ENCODE peak calls at places on chromosomes 13 and 19, in five cellular contexts. One of them, this sample, is unnamed.
A peak's percentile ranks its signal among the peaks of the same experiment; 100 is the strongest.

GRCh38 chr13:37878921-37879320 is 9.3 kb upstream of the TRPC4 start:
- DNase-seq in left ventricle myocardium inferior: no peak
- DNase-seq in endothelial cell: no peak
- DNase-seq in ascending aorta: no peak
- DNase-seq in upper lobe of right lung: no peak
- DNase-seq in this sample: no peak

GRCh38 chr13:110005563-110005962 is 219.2 kb upstream of the IRS2 start:
- DNase-seq in left ventricle myocardium inferior: no peak
- DNase-seq in endothelial cell: no peak
- DNase-seq in ascending aorta: no peak
- DNase-seq in upper lobe of right lung: no peak
- DNase-seq in this sample: no peak

GRCh38 chr19:31330761-31331160 is 18.5 kb downstream of the TSHZ3 start:
- DNase-seq in left ventricle myocardium inferior: no peak
- DNase-seq in endothelial cell: no peak
- DNase-seq in ascending aorta: no peak
- DNase-seq in upper lobe of right lung: no peak
- DNase-seq in this sample: no peak

GRCh38 chr19:36089847-36090246 is 21.1 kb upstream of the OVOL3 start:
- DNase-seq in left ventricle myocardium inferior: no peak
- DNase-seq in endothelial cell: no peak
- DNase-seq in ascending aorta: no peak
- DNase-seq in upper lobe of right lung: no peak
- DNase-seq in this sample: no peak

GRCh38 chr19:43651758-43652545 is 12.3 kb upstream of the CADM4 start:
- DNase-seq in left ventricle myocardium inferior: no peak
- DNase-seq in endothelial cell: peak; percentile 71
- DNase-seq in ascending aorta: no peak
- DNase-seq in upper lobe of right lung: no peak
- DNase-seq in this sample: no peak

GRCh38 chr13:48680756-48681392 is 27.1 kb downstream of the CYSLTR2 start:
- DNase-seq in left ventricle myocardium inferior: no peak
- DNase-seq in endothelial cell: no peak
- DNase-seq in ascending aorta: no peak
- DNase-seq in upper lobe of right lung: no peak
- DNase-seq in this sample: no peak

GRCh38 chr19:45492627-45493470 is 4.0 kb downstream of the RTN2 start:
- DNase-seq in left ventricle myocardium inferior: peak; percentile 63
- DNase-seq in endothelial cell: peak; percentile 47
- DNase-seq in ascending aorta: no peak
- DNase-seq in upper lobe of right lung: peak; percentile 72
- DNase-seq in this sample: no peak

GRCh38 chr19:16541526-16542044 is 652 bp downstream of the CHERP start:
- DNase-seq in left ventricle myocardium inferior: no peak
- DNase-seq in endothelial cell: peak; percentile 38
- DNase-seq in ascending aorta: no peak
- DNase-seq in upper lobe of right lung: no peak
- DNase-seq in this sample: no peak

GRCh38 chr13:43657485-43657884 is 129.3 kb downstream of the ENOX1 start:
- DNase-seq in left ventricle myocardium inferior: no peak
- DNase-seq in endothelial cell: no peak
- DNase-seq in ascending aorta: no peak
- DNase-seq in upper lobe of right lung: no peak
- DNase-seq in this sample: no peak

GRCh38 chr13:94849254-94849653 is 136.9 kb upstream of the SOX21 start:
- DNase-seq in left ventricle myocardium inferior: no peak
- DNase-seq in endothelial cell: no peak
- DNase-seq in ascending aorta: no peak
- DNase-seq in upper lobe of right lung: no peak
- DNase-seq in this sample: no peak

GRCh38 chr19:17311455-17312248 is 2.3 kb downstream of the DDA1 start:
- DNase-seq in left ventricle myocardium inferior: no peak
- DNase-seq in endothelial cell: no peak
- DNase-seq in ascending aorta: no peak
- DNase-seq in upper lobe of right lung: no peak
- DNase-seq in this sample: no peak

GRCh38 chr19:49997709-49998108 is 27.5 kb downstream of the VRK3 start:
- DNase-seq in left ventricle myocardium inferior: no peak
- DNase-seq in endothelial cell: peak; percentile 19
- DNase-seq in ascending aorta: no peak
- DNase-seq in upper lobe of right lung: no peak
- DNase-seq in this sample: no peak

GRCh38 chr19:5321851-5322681 is 18.5 kb downstream of the PTPRS start:
- DNase-seq in left ventricle myocardium inferior: no peak
- DNase-seq in endothelial cell: no peak
- DNase-seq in ascending aorta: no peak
- DNase-seq in upper lobe of right lung: no peak
- DNase-seq in this sample: no peak

GRCh38 chr19:40219721-40220276 is 1.6 kb upstream of the TTC9B start:
- DNase-seq in left ventricle myocardium inferior: no peak
- DNase-seq in endothelial cell: no peak
- DNase-seq in ascending aorta: no peak
- DNase-seq in upper lobe of right lung: no peak
- DNase-seq in this sample: no peak

GRCh38 chr13:109968876-109969577 is 182.6 kb upstream of the IRS2 start:
- DNase-seq in left ventricle myocardium inferior: peak; percentile 86
- DNase-seq in endothelial cell: no peak
- DNase-seq in ascending aorta: no peak
- DNase-seq in upper lobe of right lung: no peak
- DNase-seq in this sample: no peak

GRCh38 chr13:101919541-101920306 is 467.2 kb downstream of the ITGBL1 start:
- DNase-seq in left ventricle myocardium inferior: peak; percentile 27
- DNase-seq in endothelial cell: peak; percentile 79
- DNase-seq in ascending aorta: no peak
- DNase-seq in upper lobe of right lung: no peak
- DNase-seq in this sample: no peak

GRCh38 chr13:33272531-33273124 is 12.9 kb downstream of the STARD13 start:
- DNase-seq in left ventricle myocardium inferior: no peak
- DNase-seq in endothelial cell: no peak
- DNase-seq in ascending aorta: no peak
- DNase-seq in upper lobe of right lung: no peak
- DNase-seq in this sample: no peak

GRCh38 chr13:79741006-79741405 is 260.1 kb downstream of the NDFIP2 start:
- DNase-seq in left ventricle myocardium inferior: no peak
- DNase-seq in endothelial cell: no peak
- DNase-seq in ascending aorta: no peak
- DNase-seq in upper lobe of right lung: no peak
- DNase-seq in this sample: no peak

GRCh38 chr19:18425515-18426415 is 6.6 kb downstream of the SSBP4 start:
- DNase-seq in left ventricle myocardium inferior: peak; percentile 78
- DNase-seq in endothelial cell: no peak
- DNase-seq in ascending aorta: peak; percentile 90
- DNase-seq in upper lobe of right lung: no peak
- DNase-seq in this sample: no peak

GRCh38 chr19:34172661-34173144 is 399 bp downstream of the LSM14A start:
- DNase-seq in left ventricle myocardium inferior: peak; percentile 31
- DNase-seq in endothelial cell: peak; percentile 36
- DNase-seq in ascending aorta: no peak
- DNase-seq in upper lobe of right lung: no peak
- DNase-seq in this sample: no peak

GRCh38 chr13:30331331-30331771 is 24.0 kb upstream of the KATNAL1 start:
- DNase-seq in left ventricle myocardium inferior: peak; percentile 22
- DNase-seq in endothelial cell: no peak
- DNase-seq in ascending aorta: peak; percentile 68
- DNase-seq in upper lobe of right lung: no peak
- DNase-seq in this sample: no peak

GRCh38 chr19:36573948-36574726 is 1.0 kb upstream of the ZNF529 start:
- DNase-seq in left ventricle myocardium inferior: no peak
- DNase-seq in endothelial cell: no peak
- DNase-seq in ascending aorta: no peak
- DNase-seq in upper lobe of right lung: no peak
- DNase-seq in this sample: no peak

GRCh38 chr13:59677966-59678814 is 485.5 kb downstream of the DIAPH3 start:
- DNase-seq in left ventricle myocardium inferior: no peak
- DNase-seq in endothelial cell: peak; percentile 35
- DNase-seq in ascending aorta: no peak
- DNase-seq in upper lobe of right lung: no peak
- DNase-seq in this sample: no peak

GRCh38 chr19:38141108-38141507 is 82.9 kb downstream of the DPF1 start:
- DNase-seq in left ventricle myocardium inferior: no peak
- DNase-seq in endothelial cell: no peak
- DNase-seq in ascending aorta: no peak
- DNase-seq in upper lobe of right lung: no peak
- DNase-seq in this sample: no peak

GRCh38 chr19:9936151-9937000 is at the start of gene OLFM2:
- DNase-seq in left ventricle myocardium inferior: peak; percentile 34
- DNase-seq in endothelial cell: peak; percentile 40
- DNase-seq in ascending aorta: no peak
- DNase-seq in upper lobe of right lung: no peak
- DNase-seq in this sample: no peak

DNA sequence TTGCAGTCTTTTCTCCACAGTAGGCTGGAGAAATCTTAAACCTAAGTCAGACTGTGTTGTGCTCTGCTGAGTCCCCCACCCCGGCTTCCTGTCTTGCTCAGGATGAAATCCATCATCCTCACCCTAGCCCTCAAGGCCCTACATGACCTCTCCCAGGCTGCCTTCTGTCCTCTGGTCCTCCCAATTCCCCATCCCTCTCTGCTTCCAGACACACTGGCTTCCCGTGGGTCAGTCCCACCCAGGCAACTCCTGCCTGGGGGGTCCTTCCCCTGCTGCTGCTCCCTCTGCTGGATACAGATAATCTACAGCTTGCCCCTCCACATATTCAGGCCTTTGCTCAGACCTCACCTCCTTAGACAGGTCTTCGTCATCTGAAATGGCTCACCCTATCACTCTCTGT is 18.4 kb upstream of the CBY2 start:
- DNase-seq in left ventricle myocardium inferior: no peak
- DNase-seq in endothelial cell: no peak
- DNase-seq in ascending aorta: no peak
- DNase-seq in upper lobe of right lung: no peak
- DNase-seq in this sample: no peak
- TF ChIP-seq CTCF in left ventricle myocardium inferior: no peak
- TF ChIP-seq CTCF in endothelial cell: no peak
- TF ChIP-seq CTCF in ascending aorta: no peak
- TF ChIP-seq CTCF in upper lobe of right lung: no peak
- TF ChIP-seq CTCF in this sample: peak; percentile 53

DNA sequence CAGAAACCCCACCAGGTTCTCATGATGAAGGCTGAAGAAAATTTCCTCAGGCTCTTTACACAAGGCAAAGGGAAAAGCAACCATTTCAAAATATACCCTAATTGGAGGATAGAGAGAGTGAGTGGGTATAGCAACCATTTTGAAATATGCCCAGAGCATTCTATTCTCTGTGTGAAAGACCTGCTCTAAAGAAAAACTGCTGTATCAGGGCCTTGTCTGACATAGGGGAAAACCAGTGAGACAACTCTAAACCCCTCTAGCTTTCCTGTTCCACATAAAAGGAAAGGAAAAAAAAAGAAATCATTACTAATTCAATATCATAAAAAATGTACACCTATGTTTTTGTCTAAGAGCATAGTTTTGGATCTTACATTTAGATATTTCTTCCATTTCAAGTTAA is 42.3 kb downstream of the TPTE2 start:
- DNase-seq in left ventricle myocardium inferior: no peak
- DNase-seq in endothelial cell: no peak
- DNase-seq in ascending aorta: no peak
- DNase-seq in upper lobe of right lung: no peak
- DNase-seq in this sample: no peak
- TF ChIP-seq CTCF in left ventricle myocardium inferior: no peak
- TF ChIP-seq CTCF in endothelial cell: no peak
- TF ChIP-seq CTCF in ascending aorta: no peak
- TF ChIP-seq CTCF in upper lobe of right lung: no peak
- TF ChIP-seq CTCF in this sample: no peak

GRCh38 chr19:28521169-28521568 is 691.8 kb downstream of the UQCRFS1 start:
- DNase-seq in left ventricle myocardium inferior: no peak
- DNase-seq in endothelial cell: no peak
- DNase-seq in ascending aorta: no peak
- DNase-seq in upper lobe of right lung: no peak
- DNase-seq in this sample: no peak
- TF ChIP-seq CTCF in left ventricle myocardium inferior: no peak
- TF ChIP-seq CTCF in endothelial cell: no peak
- TF ChIP-seq CTCF in ascending aorta: no peak
- TF ChIP-seq CTCF in upper lobe of right lung: no peak
- TF ChIP-seq CTCF in this sample: no peak

GRCh38 chr19:6556043-6556449 is 25.2 kb downstream of the TNFSF9 start:
- DNase-seq in left ventricle myocardium inferior: no peak
- DNase-seq in endothelial cell: no peak
- DNase-seq in ascending aorta: no peak
- DNase-seq in upper lobe of right lung: no peak
- DNase-seq in this sample: no peak

GRCh38 chr19:6556480-6556879 is 25.7 kb downstream of the TNFSF9 start:
- DNase-seq in left ventricle myocardium inferior: no peak
- DNase-seq in endothelial cell: no peak
- DNase-seq in ascending aorta: no peak
- DNase-seq in upper lobe of right lung: no peak
- DNase-seq in this sample: no peak

GRCh38 chr19:6551091-6551490 is 20.3 kb downstream of the TNFSF9 start:
- DNase-seq in left ventricle myocardium inferior: no peak
- DNase-seq in endothelial cell: no peak
- DNase-seq in ascending aorta: no peak
- DNase-seq in upper lobe of right lung: no peak
- DNase-seq in this sample: no peak

GRCh38 chr19:6551607-6552450 is 21.0 kb downstream of the TNFSF9 start:
- DNase-seq in left ventricle myocardium inferior: no peak
- DNase-seq in endothelial cell: no peak
- DNase-seq in ascending aorta: no peak
- DNase-seq in upper lobe of right lung: no peak
- DNase-seq in this sample: no peak
- TF ChIP-seq CTCF in left ventricle myocardium inferior: peak; percentile 19
- TF ChIP-seq CTCF in endothelial cell: no peak
- TF ChIP-seq CTCF in ascending aorta: no peak
- TF ChIP-seq CTCF in upper lobe of right lung: peak; percentile 30
- TF ChIP-seq CTCF in this sample: peak; percentile 65

DNA sequence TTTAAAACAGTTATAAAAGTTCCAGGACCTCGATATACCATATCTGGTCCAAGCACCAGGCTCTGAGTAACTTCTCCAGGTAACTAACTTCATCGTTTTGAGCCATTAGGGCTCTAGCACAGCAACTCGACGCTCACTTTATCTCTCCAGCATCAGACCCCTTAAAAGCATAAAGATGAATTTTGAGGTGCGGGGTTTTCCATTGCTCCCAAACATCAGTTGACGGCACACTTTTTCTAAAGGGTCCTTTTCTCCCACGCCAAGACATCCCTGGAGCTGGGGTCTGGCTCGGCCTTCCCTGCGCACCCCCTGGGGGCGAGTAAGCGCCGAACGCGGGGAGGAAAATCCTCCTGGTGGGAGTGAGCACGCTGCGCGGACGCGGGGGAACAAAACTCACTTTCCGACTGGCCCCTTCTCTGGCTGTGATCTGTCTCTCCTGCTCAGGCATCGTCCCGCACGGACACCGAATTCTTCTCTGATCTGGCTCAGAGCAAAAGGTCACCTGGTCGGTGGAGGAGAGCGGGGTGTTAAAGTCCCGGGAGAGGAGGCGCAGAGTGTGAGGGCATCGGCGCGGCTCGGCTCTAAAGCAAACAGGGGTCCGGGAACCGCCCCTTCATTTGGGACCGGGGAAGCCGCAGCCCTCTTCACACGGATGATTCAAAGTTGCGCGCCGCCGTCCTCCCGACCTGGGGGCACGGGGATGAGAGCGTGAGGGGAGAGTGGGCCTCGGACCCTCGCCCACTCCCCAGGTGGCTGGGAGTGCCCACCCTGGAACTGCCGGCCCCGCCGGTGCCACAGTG is at the start of gene ATP7B:
- DNase-seq in left ventricle myocardium inferior: no peak
- DNase-seq in endothelial cell: peak; percentile 43
- DNase-seq in ascending aorta: peak; percentile 66
- DNase-seq in upper lobe of right lung: no peak
- DNase-seq in this sample: no peak
- TF ChIP-seq CTCF in left ventricle myocardium inferior: peak; percentile 30
- TF ChIP-seq CTCF in endothelial cell: no peak
- TF ChIP-seq CTCF in ascending aorta: peak; percentile 24
- TF ChIP-seq CTCF in upper lobe of right lung: no peak
- TF ChIP-seq CTCF in this sample: peak; percentile 55